ENCODE peak calls at places on chromosomes 1 and 21, in five cellular contexts. One of them, this sample, is unnamed.

GRCh38 chr21:41135715-41136114 is 32.2 kb upstream of the BACE2 start:
- DNase-seq in neural progenitor cell: no peak
- DNase-seq in left lung: no peak
- DNase-seq in heart left ventricle: no peak
- DNase-seq in epithelial cell of esophagus: no peak
- DNase-seq in this sample: no peak

GRCh38 chr21:43274022-43274945 is 105.5 kb downstream of the CRYAA start:
- DNase-seq in neural progenitor cell: no peak
- DNase-seq in left lung: no peak
- DNase-seq in heart left ventricle: peak; percentile 57
- DNase-seq in epithelial cell of esophagus: no peak
- DNase-seq in this sample: no peak

GRCh38 chr1:146032613-146033219 is 11.2 kb upstream of the HJV start:
- DNase-seq in neural progenitor cell: peak; percentile 48
- DNase-seq in left lung: no peak
- DNase-seq in heart left ventricle: no peak
- DNase-seq in epithelial cell of esophagus: peak; percentile 58
- DNase-seq in this sample: peak; percentile 46

GRCh38 chr1:109864063-109864822 is 46.4 kb upstream of the CSF1 start:
- DNase-seq in neural progenitor cell: no peak
- DNase-seq in left lung: no peak
- DNase-seq in heart left ventricle: no peak
- DNase-seq in epithelial cell of esophagus: no peak
- DNase-seq in this sample: peak; percentile 46

GRCh38 chr1:232328496-232329102 is 301.3 kb downstream of the SIPA1L2 start:
- DNase-seq in neural progenitor cell: no peak
- DNase-seq in left lung: no peak
- DNase-seq in heart left ventricle: no peak
- DNase-seq in epithelial cell of esophagus: no peak
- DNase-seq in this sample: no peak

GRCh38 chr1:115062542-115063004 is 26.7 kb downstream of the TSPAN2 start:
- DNase-seq in neural progenitor cell: no peak
- DNase-seq in left lung: peak; percentile 51
- DNase-seq in heart left ventricle: peak; percentile 75
- DNase-seq in epithelial cell of esophagus: peak; percentile 70
- DNase-seq in this sample: no peak

GRCh38 chr1:67572594-67573221 is 112.3 kb upstream of the GADD45A start:
- DNase-seq in neural progenitor cell: no peak
- DNase-seq in left lung: peak; percentile 65
- DNase-seq in heart left ventricle: peak; percentile 63
- DNase-seq in epithelial cell of esophagus: peak; percentile 98
- DNase-seq in this sample: no peak

GRCh38 chr21:45528028-45528705 is 14.1 kb downstream of the SLC19A1 start:
- DNase-seq in neural progenitor cell: no peak
- DNase-seq in left lung: peak; percentile 34
- DNase-seq in heart left ventricle: peak; percentile 37
- DNase-seq in epithelial cell of esophagus: no peak
- DNase-seq in this sample: no peak

GRCh38 chr1:157155658-157156057 is 17.5 kb upstream of the ETV3 start:
- DNase-seq in neural progenitor cell: no peak
- DNase-seq in left lung: no peak
- DNase-seq in heart left ventricle: no peak
- DNase-seq in epithelial cell of esophagus: no peak
- DNase-seq in this sample: no peak

GRCh38 chr1:185720633-185721272 is 13.4 kb upstream of the HMCN1 start:
- DNase-seq in neural progenitor cell: peak; percentile 22
- DNase-seq in left lung: no peak
- DNase-seq in heart left ventricle: no peak
- DNase-seq in epithelial cell of esophagus: peak; percentile 56
- DNase-seq in this sample: peak; percentile 65
- TF ChIP-seq CTCF in neural progenitor cell: peak; percentile 63
- TF ChIP-seq CTCF in left lung: peak; percentile 46
- TF ChIP-seq CTCF in heart left ventricle: peak; percentile 69
- TF ChIP-seq CTCF in epithelial cell of esophagus: peak; percentile 49
- TF ChIP-seq CTCF in this sample: peak; percentile 49

GRCh38 chr1:7491818-7492173 is 279.3 kb upstream of the VAMP3 start:
- DNase-seq in neural progenitor cell: no peak
- DNase-seq in left lung: no peak
- DNase-seq in heart left ventricle: no peak
- DNase-seq in epithelial cell of esophagus: no peak
- DNase-seq in this sample: no peak
- H3K4me3 ChIP-seq in neural progenitor cell: no peak overlapping the region
- H3K4me3 ChIP-seq in left lung: peak overlapping the region; percentile 6
- H3K4me3 ChIP-seq in heart left ventricle: no peak overlapping the region
- H3K4me3 ChIP-seq in epithelial cell of esophagus: no peak overlapping the region
- H3K4me3 ChIP-seq in this sample: no peak overlapping the region

GRCh38 chr1:17723684-17724083 is 31.4 kb upstream of the ACTL8 start:
- DNase-seq in neural progenitor cell: no peak
- DNase-seq in left lung: no peak
- DNase-seq in heart left ventricle: peak; percentile 18
- DNase-seq in epithelial cell of esophagus: no peak
- DNase-seq in this sample: no peak
- TF ChIP-seq CTCF in neural progenitor cell: no peak
- TF ChIP-seq CTCF in left lung: no peak
- TF ChIP-seq CTCF in heart left ventricle: no peak
- TF ChIP-seq CTCF in epithelial cell of esophagus: no peak
- TF ChIP-seq CTCF in this sample: no peak

DNA sequence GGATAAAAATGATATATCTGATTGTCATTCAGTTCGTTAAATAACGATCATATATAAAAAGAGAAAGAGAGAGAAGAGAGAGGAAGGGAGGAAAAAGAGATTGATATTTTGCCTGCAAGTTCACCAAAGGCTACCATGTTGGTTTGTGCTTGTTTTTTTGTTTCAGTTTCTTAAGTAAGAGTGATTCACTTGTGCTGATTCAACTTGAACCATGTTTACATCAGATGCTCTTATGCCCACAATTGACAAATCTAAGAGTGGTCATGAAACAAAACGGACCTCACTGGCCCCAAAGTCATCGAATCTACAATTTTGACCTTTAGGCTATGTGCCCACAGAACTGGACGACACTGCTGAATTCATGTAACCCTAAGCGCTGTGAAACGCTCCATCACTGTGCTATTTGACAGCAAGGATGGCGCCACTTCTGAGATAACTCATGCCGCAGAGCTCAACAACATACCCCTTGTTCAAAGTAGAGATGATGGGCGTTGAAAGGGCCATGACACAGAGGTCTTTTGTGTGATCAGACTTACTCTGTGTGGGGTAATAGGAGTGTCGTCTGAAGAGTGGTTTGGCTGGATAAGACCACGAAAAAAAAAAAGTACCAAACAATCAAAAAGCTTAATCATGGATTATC is 481.4 kb downstream of the SETD4 start:
- DNase-seq in neural progenitor cell: no peak
- DNase-seq in left lung: no peak
- DNase-seq in heart left ventricle: no peak
- DNase-seq in epithelial cell of esophagus: peak; percentile 51
- DNase-seq in this sample: peak; percentile 55
- H3K4me3 ChIP-seq in neural progenitor cell: no peak overlapping the region
- H3K4me3 ChIP-seq in left lung: no peak overlapping the region
- H3K4me3 ChIP-seq in heart left ventricle: no peak overlapping the region
- H3K4me3 ChIP-seq in epithelial cell of esophagus: no peak overlapping the region
- H3K4me3 ChIP-seq in this sample: no peak overlapping the region

GRCh38 chr1:85707990-85708825 is at the start of gene ZNHIT6:
- DNase-seq in neural progenitor cell: peak; percentile 97
- DNase-seq in left lung: peak; percentile 92
- DNase-seq in heart left ventricle: peak; percentile 89
- DNase-seq in epithelial cell of esophagus: peak; percentile 99
- DNase-seq in this sample: peak; percentile 95
- TF ChIP-seq CTCF in neural progenitor cell: peak; percentile 47
- TF ChIP-seq CTCF in left lung: peak; percentile 26
- TF ChIP-seq CTCF in heart left ventricle: peak; percentile 31
- TF ChIP-seq CTCF in epithelial cell of esophagus: peak; percentile 60
- TF ChIP-seq CTCF in this sample: peak; percentile 52

DNA sequence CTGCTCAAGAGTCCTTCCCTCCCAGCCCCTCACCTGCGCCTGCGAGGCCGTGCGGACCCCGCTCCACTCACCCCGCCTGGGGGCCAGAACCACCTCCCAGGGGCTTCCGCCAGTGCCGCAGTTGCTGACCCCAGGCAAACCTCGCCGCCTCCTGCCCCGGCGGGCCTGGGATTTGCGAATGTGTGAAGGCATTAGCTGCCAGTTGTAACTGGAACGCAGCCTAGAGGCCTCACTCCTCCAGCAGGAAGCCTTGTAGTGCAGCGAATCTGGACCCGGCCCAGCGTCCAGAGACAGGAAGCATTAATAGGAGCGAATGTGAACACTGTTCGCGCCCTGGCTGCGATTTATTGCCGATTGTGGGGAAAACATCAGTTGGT is 140.9 kb upstream of the ARHGEF16 start:
- DNase-seq in neural progenitor cell: peak; percentile 75
- DNase-seq in left lung: peak; percentile 89
- DNase-seq in heart left ventricle: peak; percentile 92
- DNase-seq in epithelial cell of esophagus: no peak
- DNase-seq in this sample: peak; percentile 91
- H3K4me3 ChIP-seq in neural progenitor cell: no peak overlapping the region
- H3K4me3 ChIP-seq in left lung: no peak overlapping the region
- H3K4me3 ChIP-seq in heart left ventricle: no peak overlapping the region
- H3K4me3 ChIP-seq in epithelial cell of esophagus: no peak overlapping the region
- H3K4me3 ChIP-seq in this sample: no peak overlapping the region

GRCh38 chr21:38621132-38621531 is 122.9 kb upstream of the ERG start:
- DNase-seq in neural progenitor cell: no peak
- DNase-seq in left lung: no peak
- DNase-seq in heart left ventricle: no peak
- DNase-seq in epithelial cell of esophagus: no peak
- DNase-seq in this sample: no peak
- TF ChIP-seq CTCF in neural progenitor cell: no peak
- TF ChIP-seq CTCF in left lung: no peak
- TF ChIP-seq CTCF in heart left ventricle: no peak
- TF ChIP-seq CTCF in epithelial cell of esophagus: no peak
- TF ChIP-seq CTCF in this sample: no peak

This sample was measured in foreskin fibroblast.